ENCODE peak calls at places on chromosomes 16 and 17, in ten cellular contexts. One of them, this sample, is unnamed. For H3K4me1, the result is how much of the 10 kb centered on the place peaks cover.

GRCh38 chr17:80688994-80689635 is 144.5 kb downstream of the RPTOR start:
- DNase-seq in IMR-90: no peak
- DNase-seq in fibroblast of lung: no peak
- DNase-seq in neural progenitor cell: no peak
- DNase-seq in effector memory CD4-positive, alpha-beta T cell: no peak
- DNase-seq in PC-3: no peak
- DNase-seq in upper lobe of right lung: no peak
- DNase-seq in right cardiac atrium: no peak
- DNase-seq in breast epithelium: no peak
- DNase-seq in A549: no peak
- DNase-seq in this sample: no peak

GRCh38 chr17:78977681-78977943 is 2.1 kb downstream of the LGALS3BP start:
- DNase-seq in upper lobe of right lung: no peak
- DNase-seq in neural progenitor cell: no peak
- DNase-seq in effector memory CD4-positive, alpha-beta T cell: no peak
- DNase-seq in A549: no peak
- DNase-seq in fibroblast of lung: no peak
- DNase-seq in PC-3: no peak
- DNase-seq in right cardiac atrium: peak
- DNase-seq in breast epithelium: no peak
- DNase-seq in IMR-90: no peak
- DNase-seq in this sample: no peak

GRCh38 chr16:49810769-49811315 is 45.1 kb downstream of the ZNF423 start:
- DNase-seq in A549: no peak
- DNase-seq in neural progenitor cell: no peak
- DNase-seq in right cardiac atrium: no peak
- DNase-seq in fibroblast of lung: no peak
- DNase-seq in effector memory CD4-positive, alpha-beta T cell: no peak
- DNase-seq in PC-3: no peak
- DNase-seq in breast epithelium: no peak
- DNase-seq in upper lobe of right lung: no peak
- DNase-seq in IMR-90: no peak
- DNase-seq in this sample: no peak

GRCh38 chr17:82205720-82206508 is 6.7 kb downstream of the CCDC57 start:
- DNase-seq in effector memory CD4-positive, alpha-beta T cell: peak
- DNase-seq in A549: peak
- DNase-seq in upper lobe of right lung: peak
- DNase-seq in PC-3: peak
- DNase-seq in breast epithelium: peak
- DNase-seq in IMR-90: peak
- DNase-seq in fibroblast of lung: peak
- DNase-seq in right cardiac atrium: peak
- DNase-seq in neural progenitor cell: peak
- DNase-seq in this sample: peak

GRCh38 chr16:84165746-84166145 is 20.6 kb downstream of the DNAAF1 start:
- DNase-seq in PC-3: no peak
- DNase-seq in neural progenitor cell: no peak
- DNase-seq in breast epithelium: no peak
- DNase-seq in right cardiac atrium: no peak
- DNase-seq in upper lobe of right lung: no peak
- DNase-seq in fibroblast of lung: no peak
- DNase-seq in A549: no peak
- DNase-seq in IMR-90: no peak
- DNase-seq in effector memory CD4-positive, alpha-beta T cell: no peak
- DNase-seq in this sample: no peak

GRCh38 chr16:2866422-2866821 is 8.5 kb upstream of the PRSS22 start:
- DNase-seq in breast epithelium: no peak
- DNase-seq in fibroblast of lung: no peak
- DNase-seq in PC-3: no peak
- DNase-seq in neural progenitor cell: no peak
- DNase-seq in IMR-90: no peak
- DNase-seq in effector memory CD4-positive, alpha-beta T cell: no peak
- DNase-seq in A549: no peak
- DNase-seq in upper lobe of right lung: no peak
- DNase-seq in right cardiac atrium: no peak
- DNase-seq in this sample: no peak

GRCh38 chr17:44354582-44355309 is 8.9 kb downstream of the FAM171A2 start:
- DNase-seq in upper lobe of right lung: peak
- DNase-seq in neural progenitor cell: peak
- DNase-seq in A549: no peak
- DNase-seq in breast epithelium: no peak
- DNase-seq in IMR-90: no peak
- DNase-seq in effector memory CD4-positive, alpha-beta T cell: no peak
- DNase-seq in right cardiac atrium: peak
- DNase-seq in fibroblast of lung: no peak
- DNase-seq in PC-3: no peak
- DNase-seq in this sample: no peak

GRCh38 chr17:82317394-82318168 is at the start of gene CD7:
- DNase-seq in A549: no peak
- DNase-seq in PC-3: no peak
- DNase-seq in breast epithelium: no peak
- DNase-seq in fibroblast of lung: no peak
- DNase-seq in effector memory CD4-positive, alpha-beta T cell: peak
- DNase-seq in right cardiac atrium: peak
- DNase-seq in neural progenitor cell: no peak
- DNase-seq in IMR-90: no peak
- DNase-seq in upper lobe of right lung: no peak
- DNase-seq in this sample: peak

GRCh38 chr17:32553168-32553567 is 66.4 kb downstream of the CDK5R1 start:
- DNase-seq in A549: no peak
- DNase-seq in breast epithelium: no peak
- DNase-seq in PC-3: no peak
- DNase-seq in effector memory CD4-positive, alpha-beta T cell: no peak
- DNase-seq in neural progenitor cell: no peak
- DNase-seq in IMR-90: no peak
- DNase-seq in upper lobe of right lung: no peak
- DNase-seq in fibroblast of lung: no peak
- DNase-seq in right cardiac atrium: no peak
- DNase-seq in this sample: no peak

GRCh38 chr17:73401911-73402310 is 90.1 kb upstream of the CDC42EP4 start:
- DNase-seq in effector memory CD4-positive, alpha-beta T cell: no peak
- DNase-seq in A549: no peak
- DNase-seq in fibroblast of lung: peak
- DNase-seq in IMR-90: peak
- DNase-seq in neural progenitor cell: peak
- DNase-seq in right cardiac atrium: no peak
- DNase-seq in PC-3: no peak
- DNase-seq in upper lobe of right lung: no peak
- DNase-seq in breast epithelium: no peak
- DNase-seq in this sample: no peak

GRCh38 chr17:8753976-8754440 is 4.3 kb downstream of the SPDYE4 start:
- DNase-seq in breast epithelium: no peak
- DNase-seq in IMR-90: peak
- DNase-seq in effector memory CD4-positive, alpha-beta T cell: no peak
- DNase-seq in right cardiac atrium: no peak
- DNase-seq in upper lobe of right lung: no peak
- DNase-seq in neural progenitor cell: no peak
- DNase-seq in A549: peak
- DNase-seq in PC-3: peak
- DNase-seq in fibroblast of lung: peak
- DNase-seq in this sample: no peak

GRCh38 chr17:33049781-33050414 is 58.3 kb downstream of the SPACA3 start:
- DNase-seq in upper lobe of right lung: no peak
- DNase-seq in breast epithelium: no peak
- DNase-seq in PC-3: peak
- DNase-seq in neural progenitor cell: peak
- DNase-seq in effector memory CD4-positive, alpha-beta T cell: no peak
- DNase-seq in A549: peak
- DNase-seq in fibroblast of lung: peak
- DNase-seq in IMR-90: peak
- DNase-seq in right cardiac atrium: peak
- DNase-seq in this sample: no peak

GRCh38 chr17:2965621-2966275 is 97.7 kb downstream of the OR1D5 start:
- DNase-seq in PC-3: peak
- DNase-seq in IMR-90: peak
- DNase-seq in fibroblast of lung: peak
- DNase-seq in upper lobe of right lung: peak
- DNase-seq in breast epithelium: peak
- DNase-seq in right cardiac atrium: no peak
- DNase-seq in A549: peak
- DNase-seq in neural progenitor cell: no peak
- DNase-seq in effector memory CD4-positive, alpha-beta T cell: no peak
- DNase-seq in this sample: no peak

GRCh38 chr16:2614761-2615191 is 67.5 kb upstream of the KCTD5 start:
- DNase-seq in fibroblast of lung: no peak
- DNase-seq in A549: no peak
- DNase-seq in upper lobe of right lung: peak
- DNase-seq in PC-3: no peak
- DNase-seq in IMR-90: no peak
- DNase-seq in right cardiac atrium: peak
- DNase-seq in neural progenitor cell: no peak
- DNase-seq in breast epithelium: no peak
- DNase-seq in effector memory CD4-positive, alpha-beta T cell: no peak
- DNase-seq in this sample: no peak

GRCh38 chr17:74840989-74841666 is 18.6 kb downstream of the GRIN2C start:
- DNase-seq in effector memory CD4-positive, alpha-beta T cell: no peak
- DNase-seq in neural progenitor cell: peak
- DNase-seq in upper lobe of right lung: no peak
- DNase-seq in PC-3: no peak
- DNase-seq in breast epithelium: no peak
- DNase-seq in right cardiac atrium: peak
- DNase-seq in IMR-90: peak
- DNase-seq in A549: no peak
- DNase-seq in fibroblast of lung: peak
- DNase-seq in this sample: peak

GRCh38 chr17:76793775-76794174 is 55.9 kb downstream of the MFSD11 start:
- DNase-seq in neural progenitor cell: peak
- DNase-seq in IMR-90: peak
- DNase-seq in right cardiac atrium: no peak
- DNase-seq in upper lobe of right lung: no peak
- DNase-seq in A549: peak
- DNase-seq in PC-3: peak
- DNase-seq in fibroblast of lung: peak
- DNase-seq in breast epithelium: no peak
- DNase-seq in effector memory CD4-positive, alpha-beta T cell: no peak
- DNase-seq in this sample: no peak

DNA sequence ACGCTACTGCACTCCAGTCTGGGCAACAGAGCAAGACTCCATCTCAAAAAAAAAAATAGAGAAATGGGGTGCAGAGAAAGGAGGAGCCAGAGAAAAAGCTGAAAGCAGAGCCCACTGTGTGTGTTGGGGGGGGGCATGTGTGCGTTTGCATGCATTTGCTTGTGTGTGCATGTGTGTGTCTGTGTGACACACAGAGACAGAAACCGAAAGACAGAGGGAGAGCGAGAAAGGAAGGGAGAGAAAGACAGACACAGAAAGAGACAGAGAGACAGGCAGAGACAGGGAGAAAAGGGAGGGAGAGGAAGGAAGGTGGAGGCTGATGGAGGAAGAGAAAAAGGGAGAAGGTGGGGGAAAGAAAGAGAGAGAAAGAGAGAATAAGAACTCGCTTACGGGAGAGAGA is 9.8 kb upstream of the CIITA start:
- DNase-seq in PC-3: no peak
- DNase-seq in breast epithelium: no peak
- DNase-seq in IMR-90: no peak
- DNase-seq in effector memory CD4-positive, alpha-beta T cell: no peak
- DNase-seq in fibroblast of lung: no peak
- DNase-seq in A549: no peak
- DNase-seq in right cardiac atrium: no peak
- DNase-seq in neural progenitor cell: no peak
- DNase-seq in upper lobe of right lung: no peak
- DNase-seq in this sample: no peak
- H3K27ac ChIP-seq in PC-3: no peak
- H3K27ac ChIP-seq in breast epithelium: no peak
- H3K27ac ChIP-seq in IMR-90: no peak
- H3K27ac ChIP-seq in effector memory CD4-positive, alpha-beta T cell: no peak
- H3K27ac ChIP-seq in fibroblast of lung: no peak
- H3K27ac ChIP-seq in A549: no peak
- H3K27ac ChIP-seq in right cardiac atrium: no peak
- H3K27ac ChIP-seq in neural progenitor cell: no peak
- H3K27ac ChIP-seq in upper lobe of right lung: peak
- H3K27ac ChIP-seq in this sample: no peak

DNA sequence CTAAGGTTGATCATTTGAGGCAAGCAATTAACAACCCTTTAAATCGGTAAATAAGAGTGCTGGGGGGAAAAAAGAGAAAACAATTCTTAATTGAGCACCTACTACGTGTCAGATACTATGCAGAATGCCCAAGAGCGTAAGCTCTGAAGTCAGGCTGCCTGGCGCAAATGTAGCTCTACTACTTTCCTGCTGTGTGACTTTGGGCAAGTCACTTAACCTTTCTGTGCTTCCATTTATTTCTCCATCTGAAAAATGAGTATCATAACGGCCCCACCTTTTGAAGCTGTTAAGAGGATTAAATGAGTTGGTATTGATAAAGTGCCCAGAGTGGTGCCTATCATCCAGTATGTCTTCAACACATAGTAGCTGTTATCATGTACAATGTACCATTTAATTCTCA is 102.0 kb downstream of the CACNG3 start:
- DNase-seq in IMR-90: no peak
- DNase-seq in upper lobe of right lung: no peak
- DNase-seq in breast epithelium: no peak
- DNase-seq in effector memory CD4-positive, alpha-beta T cell: no peak
- DNase-seq in A549: no peak
- DNase-seq in fibroblast of lung: no peak
- DNase-seq in PC-3: no peak
- DNase-seq in neural progenitor cell: no peak
- DNase-seq in right cardiac atrium: no peak
- DNase-seq in this sample: no peak
- H3K4me1 ChIP-seq in IMR-90: under half
- H3K4me1 ChIP-seq in upper lobe of right lung: under half
- H3K4me1 ChIP-seq in breast epithelium: under half
- H3K4me1 ChIP-seq in effector memory CD4-positive, alpha-beta T cell: under half
- H3K4me1 ChIP-seq in A549: under half
- H3K4me1 ChIP-seq in fibroblast of lung: under half
- H3K4me1 ChIP-seq in PC-3: under half
- H3K4me1 ChIP-seq in neural progenitor cell: under half
- H3K4me1 ChIP-seq in right cardiac atrium: under half
- H3K4me1 ChIP-seq in this sample: under half

DNA sequence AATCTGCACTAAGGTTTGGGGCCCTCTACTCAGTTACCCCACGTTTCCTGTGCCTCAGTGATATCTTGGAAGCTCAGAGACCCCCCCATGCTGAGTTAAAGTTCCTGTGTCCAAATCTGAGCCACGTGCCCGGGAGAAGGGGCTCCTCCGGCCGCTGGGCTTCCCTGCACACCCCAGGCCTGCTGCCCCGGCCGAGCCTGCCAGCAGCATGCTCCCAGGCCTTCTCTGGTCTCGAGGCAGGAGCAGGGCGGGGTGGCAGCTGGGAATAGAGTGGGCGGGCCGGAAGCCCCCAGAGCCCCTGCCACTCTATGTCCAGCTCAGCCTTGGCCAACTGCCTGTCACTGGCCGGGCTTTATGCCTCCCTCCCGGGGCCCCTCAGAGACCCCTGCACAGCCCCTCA is 5.6 kb upstream of the VASN start:
- DNase-seq in A549: no peak
- DNase-seq in IMR-90: no peak
- DNase-seq in PC-3: no peak
- DNase-seq in upper lobe of right lung: no peak
- DNase-seq in neural progenitor cell: no peak
- DNase-seq in fibroblast of lung: no peak
- DNase-seq in right cardiac atrium: no peak
- DNase-seq in breast epithelium: no peak
- DNase-seq in effector memory CD4-positive, alpha-beta T cell: no peak
- DNase-seq in this sample: no peak
- H3K27ac ChIP-seq in A549: no peak
- H3K27ac ChIP-seq in IMR-90: no peak
- H3K27ac ChIP-seq in PC-3: no peak
- H3K27ac ChIP-seq in upper lobe of right lung: no peak
- H3K27ac ChIP-seq in neural progenitor cell: no peak
- H3K27ac ChIP-seq in fibroblast of lung: no peak
- H3K27ac ChIP-seq in right cardiac atrium: no peak
- H3K27ac ChIP-seq in breast epithelium: no peak
- H3K27ac ChIP-seq in effector memory CD4-positive, alpha-beta T cell: no peak
- H3K27ac ChIP-seq in this sample: no peak

GRCh38 chr17:40315678-40316570 is 6.9 kb downstream of the RARA start:
- DNase-seq in effector memory CD4-positive, alpha-beta T cell: no peak
- DNase-seq in PC-3: no peak
- DNase-seq in IMR-90: no peak
- DNase-seq in fibroblast of lung: no peak
- DNase-seq in neural progenitor cell: no peak
- DNase-seq in A549: no peak
- DNase-seq in upper lobe of right lung: peak
- DNase-seq in breast epithelium: no peak
- DNase-seq in right cardiac atrium: no peak
- DNase-seq in this sample: no peak
- H3K4me1 ChIP-seq in effector memory CD4-positive, alpha-beta T cell: half or more
- H3K4me1 ChIP-seq in PC-3: half or more
- H3K4me1 ChIP-seq in IMR-90: half or more
- H3K4me1 ChIP-seq in fibroblast of lung: half or more
- H3K4me1 ChIP-seq in neural progenitor cell: under half
- H3K4me1 ChIP-seq in A549: half or more
- H3K4me1 ChIP-seq in upper lobe of right lung: half or more
- H3K4me1 ChIP-seq in breast epithelium: half or more
- H3K4me1 ChIP-seq in right cardiac atrium: half or more
- H3K4me1 ChIP-seq in this sample: half or more

This sample was measured in CD4-positive, alpha-beta memory T cell.